ENCODE peak calls at places on chromosomes 6 and 20, in five cellular contexts. G is iris pigment epithelial cell, X is GM04504, A is NCI-H1105 treated with DMSO at 0.1 percent for 48 hours, I is nephron progenitor cell. E is an unnamed sample.

GRCh38 chr6:12012231-12012565 is at the start of gene HIVEP1:
- DNase-seq in A (peak), I (peak), X (no peak), G (no peak), E (peak)

GRCh38 chr20:10125757-10126156 is 91.0 kb downstream of the ANKEF1 start:
- DNase-seq in I (no peak), A (no peak), G (peak), X (no peak), E (no peak)

GRCh38 chr6:53664623-53665022 is 933 bp downstream of the KLHL31 start:
- DNase-seq in A (no peak), I (no peak), X (no peak), G (no peak), E (no peak)

GRCh38 chr6:3710403-3710802 is 41.1 kb downstream of the PXDC1 start:
- DNase-seq in X (no peak), G (no peak), I (no peak), A (no peak), E (no peak)

GRCh38 chr20:63234693-63235398 is 859 bp upstream of the BIRC7 start:
- DNase-seq in A (no peak), G (peak), I (peak), X (no peak), E (no peak)

GRCh38 chr6:10235339-10235738 is 179.5 kb downstream of the TFAP2A start:
- DNase-seq in A (no peak), I (no peak), X (no peak), G (no peak), E (peak)

GRCh38 chr20:44717986-44718385 is 2.8 kb downstream of the CCN5 start:
- DNase-seq in I (peak), G (no peak), A (no peak), X (no peak), E (peak)

GRCh38 chr6:38058022-38058421 is 238.5 kb downstream of the ZFAND3 start:
- DNase-seq in A (no peak), I (no peak), G (peak), X (peak), E (no peak)

GRCh38 chr6:27311806-27312145 is 297 bp downstream of the POM121L2 start:
- DNase-seq in G (no peak), I (peak), X (no peak), A (no peak), E (no peak)

GRCh38 chr20:41205313-41205712 is 68.0 kb downstream of the PLCG1 start:
- DNase-seq in I (no peak), G (no peak), X (no peak), A (no peak), E (no peak)

GRCh38 chr20:19995220-19995863 is 21.8 kb upstream of the NAA20 start:
- DNase-seq in I (no peak), G (peak), A (peak), X (no peak), E (peak)

GRCh38 chr20:45337367-45338120 is 10.7 kb downstream of the SDC4 start:
- DNase-seq in X (peak), A (no peak), G (peak), I (no peak), E (no peak)